ENCODE peak calls at places on chromosomes 12 and 14, in six cellular contexts. One of them, this sample, is unnamed.

GRCh38 chr14:67620217-67620789 is 583 bp downstream of the ARG2 start:
- DNase-seq in GM13976: no peak
- DNase-seq in brain microvascular endothelial cell: no peak
- DNase-seq in cardiac muscle cell: no peak
- DNase-seq in CD4-positive, alpha-beta T cell: no peak
- DNase-seq in transverse colon: peak; percentile 26
- DNase-seq in this sample: no peak

GRCh38 chr12:117032593-117033381 is 66.4 kb downstream of the TESC start:
- DNase-seq in CD4-positive, alpha-beta T cell: no peak
- DNase-seq in brain microvascular endothelial cell: no peak
- DNase-seq in GM13976: peak; percentile 42
- DNase-seq in transverse colon: no peak
- DNase-seq in cardiac muscle cell: peak; percentile 27
- DNase-seq in this sample: no peak

GRCh38 chr12:39638178-39638577 is 18.6 kb upstream of the ABCD2 start:
- DNase-seq in transverse colon: no peak
- DNase-seq in CD4-positive, alpha-beta T cell: no peak
- DNase-seq in brain microvascular endothelial cell: no peak
- DNase-seq in cardiac muscle cell: peak; percentile 7
- DNase-seq in GM13976: no peak
- DNase-seq in this sample: no peak

GRCh38 chr12:27000962-27001361 is 13.2 kb downstream of the TM7SF3 start:
- DNase-seq in transverse colon: no peak
- DNase-seq in CD4-positive, alpha-beta T cell: no peak
- DNase-seq in GM13976: no peak
- DNase-seq in cardiac muscle cell: no peak
- DNase-seq in brain microvascular endothelial cell: no peak
- DNase-seq in this sample: no peak

GRCh38 chr12:6141048-6141447 is 16.6 kb upstream of the VWF start:
- DNase-seq in CD4-positive, alpha-beta T cell: peak; percentile 5
- DNase-seq in GM13976: peak; percentile 55
- DNase-seq in brain microvascular endothelial cell: peak; percentile 66
- DNase-seq in transverse colon: no peak
- DNase-seq in cardiac muscle cell: peak; percentile 72
- DNase-seq in this sample: no peak

GRCh38 chr14:54025661-54026060 is 69.0 kb upstream of the BMP4 start:
- DNase-seq in transverse colon: no peak
- DNase-seq in CD4-positive, alpha-beta T cell: no peak
- DNase-seq in GM13976: no peak
- DNase-seq in brain microvascular endothelial cell: peak; percentile 27
- DNase-seq in cardiac muscle cell: peak; percentile 60
- DNase-seq in this sample: no peak

GRCh38 chr14:50551877-50552276 is 8.1 kb upstream of the ATL1 start:
- DNase-seq in CD4-positive, alpha-beta T cell: no peak
- DNase-seq in cardiac muscle cell: no peak
- DNase-seq in brain microvascular endothelial cell: no peak
- DNase-seq in GM13976: no peak
- DNase-seq in transverse colon: no peak
- DNase-seq in this sample: no peak

GRCh38 chr12:3336606-3337311 is 154.2 kb upstream of the PRMT8 start:
- DNase-seq in cardiac muscle cell: peak; percentile 12
- DNase-seq in CD4-positive, alpha-beta T cell: no peak
- DNase-seq in brain microvascular endothelial cell: no peak
- DNase-seq in GM13976: no peak
- DNase-seq in transverse colon: no peak
- DNase-seq in this sample: no peak

GRCh38 chr12:24411948-24412347 is 462.5 kb upstream of the SOX5 start:
- DNase-seq in transverse colon: no peak
- DNase-seq in brain microvascular endothelial cell: no peak
- DNase-seq in GM13976: no peak
- DNase-seq in cardiac muscle cell: no peak
- DNase-seq in CD4-positive, alpha-beta T cell: no peak
- DNase-seq in this sample: no peak

GRCh38 chr12:131600160-131600532 is 110.7 kb upstream of the SFSWAP start:
- DNase-seq in CD4-positive, alpha-beta T cell: no peak
- DNase-seq in cardiac muscle cell: no peak
- DNase-seq in transverse colon: no peak
- DNase-seq in GM13976: no peak
- DNase-seq in brain microvascular endothelial cell: no peak
- DNase-seq in this sample: no peak

GRCh38 chr14:68977137-68977740 is 1.9 kb downstream of the ACTN1 start:
- DNase-seq in transverse colon: no peak
- DNase-seq in cardiac muscle cell: no peak
- DNase-seq in GM13976: no peak
- DNase-seq in CD4-positive, alpha-beta T cell: no peak
- DNase-seq in brain microvascular endothelial cell: no peak
- DNase-seq in this sample: no peak

GRCh38 chr14:69612759-69613145 is 1.4 kb downstream of the SUSD6 start:
- DNase-seq in GM13976: no peak
- DNase-seq in transverse colon: no peak
- DNase-seq in cardiac muscle cell: no peak
- DNase-seq in CD4-positive, alpha-beta T cell: no peak
- DNase-seq in brain microvascular endothelial cell: no peak
- DNase-seq in this sample: no peak

GRCh38 chr12:94525951-94526350 is 66.3 kb upstream of the CEP83 start:
- DNase-seq in brain microvascular endothelial cell: no peak
- DNase-seq in transverse colon: no peak
- DNase-seq in CD4-positive, alpha-beta T cell: no peak
- DNase-seq in cardiac muscle cell: no peak
- DNase-seq in GM13976: peak; percentile 39
- DNase-seq in this sample: no peak

GRCh38 chr12:32217354-32218310 is 111.0 kb downstream of the BICD1 start:
- DNase-seq in GM13976: no peak
- DNase-seq in cardiac muscle cell: peak; percentile 55
- DNase-seq in CD4-positive, alpha-beta T cell: no peak
- DNase-seq in brain microvascular endothelial cell: peak; percentile 75
- DNase-seq in transverse colon: peak; percentile 8
- DNase-seq in this sample: no peak

GRCh38 chr12:2535583-2536187 is 259.1 kb upstream of the FKBP4 start:
- DNase-seq in transverse colon: no peak
- DNase-seq in brain microvascular endothelial cell: no peak
- DNase-seq in CD4-positive, alpha-beta T cell: no peak
- DNase-seq in GM13976: no peak
- DNase-seq in cardiac muscle cell: no peak
- DNase-seq in this sample: no peak

GRCh38 chr12:41552507-41553047 is 364.5 kb downstream of the PDZRN4 start:
- DNase-seq in GM13976: no peak
- DNase-seq in transverse colon: no peak
- DNase-seq in CD4-positive, alpha-beta T cell: no peak
- DNase-seq in brain microvascular endothelial cell: no peak
- DNase-seq in cardiac muscle cell: no peak
- DNase-seq in this sample: no peak

GRCh38 chr14:75373616-75374015 is 54.2 kb upstream of the JDP2 start:
- DNase-seq in cardiac muscle cell: no peak
- DNase-seq in brain microvascular endothelial cell: no peak
- DNase-seq in transverse colon: no peak
- DNase-seq in CD4-positive, alpha-beta T cell: no peak
- DNase-seq in GM13976: no peak
- DNase-seq in this sample: no peak

GRCh38 chr12:71157601-71158233 is at the start of gene TSPAN8:
- DNase-seq in GM13976: no peak
- DNase-seq in CD4-positive, alpha-beta T cell: no peak
- DNase-seq in brain microvascular endothelial cell: no peak
- DNase-seq in cardiac muscle cell: no peak
- DNase-seq in transverse colon: peak; percentile 77
- DNase-seq in this sample: no peak

GRCh38 chr14:101772770-101773169 is 11.3 kb downstream of the PPP2R5C start:
- DNase-seq in CD4-positive, alpha-beta T cell: no peak
- DNase-seq in GM13976: no peak
- DNase-seq in transverse colon: no peak
- DNase-seq in brain microvascular endothelial cell: peak; percentile 18
- DNase-seq in cardiac muscle cell: no peak
- DNase-seq in this sample: no peak

GRCh38 chr14:90630407-90630806 is 185.8 kb downstream of the TTC7B start:
- DNase-seq in transverse colon: no peak
- DNase-seq in cardiac muscle cell: peak; percentile 40
- DNase-seq in CD4-positive, alpha-beta T cell: no peak
- DNase-seq in brain microvascular endothelial cell: no peak
- DNase-seq in GM13976: no peak
- DNase-seq in this sample: no peak

GRCh38 chr14:36505193-36505815 is 14.7 kb downstream of the NKX2-1 start:
- DNase-seq in CD4-positive, alpha-beta T cell: no peak
- DNase-seq in brain microvascular endothelial cell: no peak
- DNase-seq in GM13976: peak; percentile 53
- DNase-seq in transverse colon: no peak
- DNase-seq in cardiac muscle cell: no peak
- DNase-seq in this sample: no peak

GRCh38 chr14:70698288-70698687 is 56.6 kb downstream of the TTC9 start:
- DNase-seq in GM13976: no peak
- DNase-seq in CD4-positive, alpha-beta T cell: no peak
- DNase-seq in transverse colon: peak; percentile 43
- DNase-seq in cardiac muscle cell: peak; percentile 23
- DNase-seq in brain microvascular endothelial cell: peak; percentile 31
- DNase-seq in this sample: no peak

GRCh38 chr12:30796891-30797371 is 42.2 kb upstream of the CAPRIN2 start:
- DNase-seq in GM13976: peak; percentile 32
- DNase-seq in brain microvascular endothelial cell: peak; percentile 33
- DNase-seq in CD4-positive, alpha-beta T cell: no peak
- DNase-seq in transverse colon: no peak
- DNase-seq in cardiac muscle cell: peak; percentile 31
- DNase-seq in this sample: no peak

GRCh38 chr14:48955857-48956256 is 630.3 kb downstream of the RPS29 start:
- DNase-seq in brain microvascular endothelial cell: no peak
- DNase-seq in GM13976: no peak
- DNase-seq in transverse colon: no peak
- DNase-seq in cardiac muscle cell: no peak
- DNase-seq in CD4-positive, alpha-beta T cell: no peak
- DNase-seq in this sample: no peak

GRCh38 chr12:129966086-129966640 is 62.3 kb upstream of the TMEM132D start:
- DNase-seq in GM13976: no peak
- DNase-seq in CD4-positive, alpha-beta T cell: no peak
- DNase-seq in transverse colon: no peak
- DNase-seq in cardiac muscle cell: no peak
- DNase-seq in brain microvascular endothelial cell: no peak
- DNase-seq in this sample: no peak

GRCh38 chr14:53023325-53023724 is 72.5 kb upstream of the FERMT2 start:
- DNase-seq in CD4-positive, alpha-beta T cell: no peak
- DNase-seq in transverse colon: no peak
- DNase-seq in brain microvascular endothelial cell: no peak
- DNase-seq in cardiac muscle cell: no peak
- DNase-seq in GM13976: no peak
- DNase-seq in this sample: no peak

GRCh38 chr12:29299613-29300012 is 81.4 kb downstream of the ERGIC2 start:
- DNase-seq in CD4-positive, alpha-beta T cell: no peak
- DNase-seq in transverse colon: no peak
- DNase-seq in GM13976: no peak
- DNase-seq in brain microvascular endothelial cell: no peak
- DNase-seq in cardiac muscle cell: no peak
- DNase-seq in this sample: no peak

DNA sequence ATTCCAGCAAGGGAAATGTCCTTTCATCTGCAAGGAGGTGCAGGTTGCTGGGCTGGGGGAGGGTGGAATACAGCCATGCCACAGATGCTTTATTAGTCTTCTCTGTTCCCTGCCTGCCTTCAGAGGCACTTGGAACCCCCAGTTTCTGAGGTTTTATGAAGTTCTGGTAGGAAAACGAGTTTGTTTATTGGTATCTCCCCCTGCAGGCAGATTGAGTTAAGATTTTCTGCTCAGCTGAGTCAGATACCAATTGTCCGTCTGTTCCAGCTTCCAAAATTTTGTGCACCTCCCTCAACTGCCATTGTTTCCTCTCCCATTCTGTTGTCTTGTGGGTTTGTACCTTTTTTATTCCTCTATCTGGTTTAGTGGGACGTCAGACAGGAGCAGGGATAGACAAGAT is 155.6 kb downstream of the ETV6 start:
- DNase-seq in transverse colon: no peak
- DNase-seq in cardiac muscle cell: no peak
- DNase-seq in GM13976: no peak
- DNase-seq in brain microvascular endothelial cell: no peak
- DNase-seq in CD4-positive, alpha-beta T cell: no peak
- DNase-seq in this sample: no peak
- TF ChIP-seq CTCF in transverse colon: peak; percentile 33
- TF ChIP-seq CTCF in cardiac muscle cell: no peak
- TF ChIP-seq CTCF in GM13976: no peak
- TF ChIP-seq CTCF in brain microvascular endothelial cell: peak; percentile 39
- TF ChIP-seq CTCF in CD4-positive, alpha-beta T cell: no peak
- TF ChIP-seq CTCF in this sample: no peak

GRCh38 chr12:43861847-43862150 is 25.9 kb downstream of the TMEM117 start:
- DNase-seq in CD4-positive, alpha-beta T cell: no peak
- DNase-seq in brain microvascular endothelial cell: no peak
- DNase-seq in cardiac muscle cell: no peak
- DNase-seq in transverse colon: no peak
- DNase-seq in GM13976: no peak
- DNase-seq in this sample: no peak
- TF ChIP-seq CTCF in CD4-positive, alpha-beta T cell: no peak
- TF ChIP-seq CTCF in brain microvascular endothelial cell: no peak
- TF ChIP-seq CTCF in cardiac muscle cell: no peak
- TF ChIP-seq CTCF in transverse colon: no peak
- TF ChIP-seq CTCF in GM13976: no peak
- TF ChIP-seq CTCF in this sample: no peak

GRCh38 chr12:107736914-107737313 is 24.0 kb downstream of the PRDM4 start:
- DNase-seq in transverse colon: peak; percentile 15
- DNase-seq in CD4-positive, alpha-beta T cell: no peak
- DNase-seq in brain microvascular endothelial cell: no peak
- DNase-seq in cardiac muscle cell: no peak
- DNase-seq in GM13976: peak; percentile 66
- DNase-seq in this sample: no peak
- TF ChIP-seq CTCF in transverse colon: no peak
- TF ChIP-seq CTCF in CD4-positive, alpha-beta T cell: no peak
- TF ChIP-seq CTCF in brain microvascular endothelial cell: no peak
- TF ChIP-seq CTCF in cardiac muscle cell: no peak
- TF ChIP-seq CTCF in GM13976: peak; percentile 26
- TF ChIP-seq CTCF in this sample: no peak

GRCh38 chr12:109868182-109869051 is 11.9 kb downstream of the GLTP start:
- DNase-seq in CD4-positive, alpha-beta T cell: no peak
- DNase-seq in cardiac muscle cell: no peak
- DNase-seq in GM13976: no peak
- DNase-seq in transverse colon: no peak
- DNase-seq in brain microvascular endothelial cell: no peak
- DNase-seq in this sample: no peak

GRCh38 chr12:109860961-109861360 is 19.4 kb downstream of the GLTP start:
- DNase-seq in transverse colon: no peak
- DNase-seq in GM13976: no peak
- DNase-seq in cardiac muscle cell: no peak
- DNase-seq in CD4-positive, alpha-beta T cell: no peak
- DNase-seq in brain microvascular endothelial cell: no peak
- DNase-seq in this sample: no peak

GRCh38 chr12:109863961-109864712 is 16.2 kb downstream of the GLTP start:
- DNase-seq in transverse colon: peak; percentile 75
- DNase-seq in GM13976: no peak
- DNase-seq in CD4-positive, alpha-beta T cell: no peak
- DNase-seq in brain microvascular endothelial cell: peak; percentile 8
- DNase-seq in cardiac muscle cell: peak; percentile 62
- DNase-seq in this sample: no peak

GRCh38 chr12:109861689-109862314 is 18.5 kb downstream of the GLTP start:
- DNase-seq in CD4-positive, alpha-beta T cell: no peak
- DNase-seq in GM13976: no peak
- DNase-seq in brain microvascular endothelial cell: no peak
- DNase-seq in transverse colon: peak; percentile 33
- DNase-seq in cardiac muscle cell: no peak
- DNase-seq in this sample: no peak

DNA sequence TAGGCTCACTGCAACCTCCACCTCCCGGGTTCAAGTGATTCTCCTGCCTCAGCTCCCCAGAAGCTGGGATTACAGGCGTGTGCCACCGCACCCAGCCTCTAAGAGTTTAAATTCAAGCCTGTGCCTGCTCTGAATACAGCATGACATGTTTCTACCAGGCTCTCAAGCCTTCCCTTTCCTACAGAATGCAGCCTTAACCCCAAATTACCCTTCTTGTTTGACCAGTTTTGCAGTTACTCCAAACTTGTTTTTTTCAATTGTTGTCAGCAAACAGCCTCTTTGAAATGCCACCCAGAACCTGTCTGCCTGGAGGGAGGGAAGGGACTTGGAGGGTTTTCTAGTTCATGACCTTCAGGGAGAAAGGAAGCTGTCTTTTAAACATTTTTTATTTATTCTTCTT is 15.4 kb downstream of the GLTP start:
- DNase-seq in GM13976: no peak
- DNase-seq in brain microvascular endothelial cell: no peak
- DNase-seq in CD4-positive, alpha-beta T cell: no peak
- DNase-seq in transverse colon: no peak
- DNase-seq in cardiac muscle cell: no peak
- DNase-seq in this sample: no peak
- TF ChIP-seq CTCF in GM13976: no peak
- TF ChIP-seq CTCF in brain microvascular endothelial cell: no peak
- TF ChIP-seq CTCF in CD4-positive, alpha-beta T cell: no peak
- TF ChIP-seq CTCF in transverse colon: no peak
- TF ChIP-seq CTCF in cardiac muscle cell: no peak
- TF ChIP-seq CTCF in this sample: no peak